ENCODE peak calls at places on chromosome 14, in seven cellular contexts. T is ascending aorta; O is spleen; E is cardiac muscle cell; I is IMR-90; G is CD8-positive, alpha-beta memory T cell; P is neuronal stem cell. L is an unnamed sample.
A peak's percentile ranks its signal among the peaks of the same experiment; 100 is the strongest.

GRCh38 chr14:51855234-51855633 is 5.2 kb upstream of the GNG2 start:
- DNase-seq in O (no peak), G (no peak), I (peak; percentile 83), T (no peak), P (no peak), E (peak; percentile 35), L (no peak)

GRCh38 chr14:105203057-105203494 is 22.0 kb upstream of the NUDT14 start:
- DNase-seq in E (peak; percentile 74), P (peak; percentile 74), O (peak; percentile 91), G (peak; percentile 72), T (no peak), I (peak; percentile 58), L (peak; percentile 20)

GRCh38 chr14:74302160-74302628 is 540 bp downstream of the ABCD4 start:
- DNase-seq in E (peak; percentile 62), T (no peak), P (no peak), O (no peak), G (no peak), I (peak; percentile 56), L (peak; percentile 37)

GRCh38 chr14:69535230-69535848 is 39.3 kb downstream of the CCDC177 start:
- DNase-seq in P (peak; percentile 66), E (peak; percentile 76), G (no peak), T (no peak), I (peak; percentile 50), O (no peak), L (peak; percentile 70)

GRCh38 chr14:105313381-105314286 is 914 bp upstream of the PACS2 start:
- DNase-seq in O (peak; percentile 79), I (no peak), P (peak; percentile 57), G (no peak), T (no peak), E (peak; percentile 34), L (no peak)

GRCh38 chr14:98704441-98704840 is 567.6 kb downstream of the BCL11B start:
- DNase-seq in E (no peak), T (no peak), O (no peak), G (peak; percentile 72), I (no peak), P (no peak), L (no peak)

GRCh38 chr14:88386395-88386794 is 938 bp downstream of the SPATA7 start:
- DNase-seq in O (no peak), G (no peak), T (no peak), I (no peak), P (no peak), E (no peak), L (no peak)

GRCh38 chr14:25132734-25133422 is 82.9 kb upstream of the STXBP6 start:
- DNase-seq in T (no peak), G (peak; percentile 54), I (peak; percentile 55), E (peak; percentile 81), O (peak; percentile 83), P (peak; percentile 62), L (peak; percentile 27)

GRCh38 chr14:86912689-86913088 is 1080.3 kb downstream of the GALC start:
- DNase-seq in I (peak; percentile 10), E (no peak), O (no peak), T (no peak), G (no peak), P (no peak), L (no peak)

GRCh38 chr14:70856851-70857498 is 47.7 kb upstream of the MAP3K9 start:
- DNase-seq in G (no peak), T (no peak), O (no peak), I (peak; percentile 96), P (no peak), E (peak; percentile 56), L (no peak)

GRCh38 chr14:29806124-29806517 is 121.5 kb downstream of the PRKD1 start:
- DNase-seq in E (peak; percentile 20), T (no peak), P (no peak), I (no peak), O (no peak), G (no peak), L (no peak)

DNA sequence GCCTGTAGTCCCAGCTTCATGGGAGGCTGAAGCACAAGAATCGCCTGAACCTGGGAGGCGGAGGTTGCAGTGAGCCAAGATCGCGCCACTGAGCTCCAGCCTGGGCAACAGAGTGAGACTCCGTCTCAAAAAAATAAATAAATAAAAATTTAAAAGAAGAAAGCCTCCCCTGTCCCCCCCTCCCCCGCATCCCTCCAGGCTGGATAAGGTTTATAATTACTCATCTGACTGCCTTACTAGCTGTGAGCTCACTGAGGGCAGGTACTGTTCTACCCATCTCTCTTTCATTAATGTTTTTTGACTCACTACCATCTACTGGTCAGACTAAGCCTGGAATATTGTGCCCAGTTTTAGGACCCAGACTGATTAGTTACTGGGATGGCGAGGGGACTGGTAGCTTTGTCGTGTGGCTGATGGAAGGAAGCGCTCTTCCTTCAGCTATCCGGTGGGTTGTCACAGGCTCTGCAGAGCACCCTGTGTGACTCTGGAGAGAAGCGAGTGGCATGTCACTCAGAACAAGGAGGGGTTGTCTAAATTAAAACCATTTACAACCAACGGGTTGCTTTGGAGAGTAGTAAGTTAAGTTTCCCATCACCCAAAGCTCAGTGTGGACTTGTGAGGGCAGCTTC is 16.9 kb downstream of the EVL start:
- DNase-seq in P (no peak), T (no peak), O (no peak), E (no peak), G (no peak), I (no peak), L (no peak)
- H3K4me1 ChIP-seq in P (peaks cover 2% of the 10 kb centered on the region), T (no peaks in the 10 kb centered on the region), O (peaks cover 50% of the 10 kb centered on the region), E (peaks cover 4% of the 10 kb centered on the region), G (peaks cover 96% of the 10 kb centered on the region), I (peaks cover 5% of the 10 kb centered on the region), L (no peaks in the 10 kb centered on the region)

GRCh38 chr14:20454645-20455354 is at the start of the genes APEX1 and OSGEP:
- DNase-seq in G (peak; percentile 99), E (peak; percentile 100), P (peak; percentile 98), O (peak; percentile 99), T (peak; percentile 93), I (peak; percentile 99), L (peak; percentile 99)
- H3K36me3 ChIP-seq in G (peaks cover 59% of the 10 kb centered on the region), E (peaks cover 28% of the 10 kb centered on the region), P (peaks cover 72% of the 10 kb centered on the region), O (peaks cover 7% of the 10 kb centered on the region), T (peaks cover 60% of the 10 kb centered on the region), I (peaks cover 28% of the 10 kb centered on the region), L (peaks cover 55% of the 10 kb centered on the region)

GRCh38 chr14:22885975-22886374 is 3.0 kb downstream of the REM2 start:
- DNase-seq in E (no peak), O (peak; percentile 78), T (no peak), I (no peak), P (no peak), G (no peak), L (no peak)

GRCh38 chr14:22887260-22887989 is 4.4 kb downstream of the REM2 start:
- DNase-seq in G (no peak), O (no peak), T (no peak), I (peak; percentile 75), P (peak; percentile 76), E (peak; percentile 90), L (no peak)

GRCh38 chr14:22886500-22887259 is 3.7 kb downstream of the REM2 start:
- DNase-seq in O (peak; percentile 94), T (no peak), P (peak; percentile 82), I (peak; percentile 13), E (peak; percentile 73), G (peak; percentile 78), L (no peak)

GRCh38 chr14:22888662-22889061 is 5.6 kb downstream of the REM2 start:
- DNase-seq in G (no peak), O (no peak), P (no peak), I (no peak), E (no peak), T (no peak), L (no peak)

GRCh38 chr14:22887990-22888378 is 5.0 kb downstream of the REM2 start:
- DNase-seq in E (no peak), I (no peak), T (no peak), G (no peak), P (no peak), O (peak; percentile 91), L (no peak)
- H3K4me3 ChIP-seq in E (peak overlapping the region; percentile 45), I (no peak overlapping the region), T (peak overlapping the region; percentile 68), G (peak overlapping the region; percentile 78), P (peak overlapping the region; percentile 61), O (peak overlapping the region; percentile 56), L (no peak overlapping the region)

DNA sequence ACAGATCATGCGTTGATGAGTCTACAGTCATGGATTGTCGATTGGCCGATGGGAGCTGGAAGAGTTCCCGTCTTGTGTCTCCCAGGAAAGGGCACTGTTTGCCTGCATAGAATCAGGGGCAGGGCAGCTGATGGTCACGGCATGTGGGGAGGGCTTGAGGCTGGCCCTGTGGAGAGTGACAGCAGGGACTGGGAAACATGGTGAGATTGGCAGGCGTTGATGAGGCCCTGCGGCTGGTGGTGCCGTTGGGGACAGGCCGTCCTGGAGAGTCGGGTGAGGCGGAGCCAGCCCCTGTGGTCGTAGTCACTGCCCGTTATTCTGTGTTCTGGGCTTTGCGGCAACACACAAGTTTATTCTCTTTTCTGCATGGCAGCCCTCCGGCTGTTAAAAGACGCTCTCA is 52.9 kb downstream of the TECPR2 start:
- DNase-seq in E (no peak), P (no peak), G (no peak), O (no peak), I (no peak), T (no peak), L (no peak)
- H3K4me1 ChIP-seq in E (no peaks in the 10 kb centered on the region), P (peaks cover 13% of the 10 kb centered on the region), G (no peaks in the 10 kb centered on the region), O (no peaks in the 10 kb centered on the region), I (no peaks in the 10 kb centered on the region), T (no peaks in the 10 kb centered on the region), L (no peaks in the 10 kb centered on the region)

GRCh38 chr14:100861188-100861936 is 35.4 kb downstream of the MEG3 start:
- DNase-seq in T (no peak), I (no peak), G (peak; percentile 27), P (no peak), O (peak; percentile 50), E (no peak), L (no peak)

GRCh38 chr14:100862277-100862676 is 36.4 kb downstream of the MEG3 start:
- DNase-seq in G (peak; percentile 18), I (peak; percentile 31), P (no peak), E (no peak), O (peak; percentile 24), T (no peak), L (no peak)

GRCh38 chr14:100859781-100860180 is 33.9 kb downstream of the MEG3 start:
- DNase-seq in O (peak; percentile 36), T (no peak), P (no peak), G (no peak), I (no peak), E (no peak), L (no peak)

GRCh38 chr14:100861937-100862247 is 36.0 kb downstream of the MEG3 start:
- DNase-seq in I (no peak), O (no peak), T (no peak), P (no peak), G (no peak), E (no peak), L (no peak)

DNA sequence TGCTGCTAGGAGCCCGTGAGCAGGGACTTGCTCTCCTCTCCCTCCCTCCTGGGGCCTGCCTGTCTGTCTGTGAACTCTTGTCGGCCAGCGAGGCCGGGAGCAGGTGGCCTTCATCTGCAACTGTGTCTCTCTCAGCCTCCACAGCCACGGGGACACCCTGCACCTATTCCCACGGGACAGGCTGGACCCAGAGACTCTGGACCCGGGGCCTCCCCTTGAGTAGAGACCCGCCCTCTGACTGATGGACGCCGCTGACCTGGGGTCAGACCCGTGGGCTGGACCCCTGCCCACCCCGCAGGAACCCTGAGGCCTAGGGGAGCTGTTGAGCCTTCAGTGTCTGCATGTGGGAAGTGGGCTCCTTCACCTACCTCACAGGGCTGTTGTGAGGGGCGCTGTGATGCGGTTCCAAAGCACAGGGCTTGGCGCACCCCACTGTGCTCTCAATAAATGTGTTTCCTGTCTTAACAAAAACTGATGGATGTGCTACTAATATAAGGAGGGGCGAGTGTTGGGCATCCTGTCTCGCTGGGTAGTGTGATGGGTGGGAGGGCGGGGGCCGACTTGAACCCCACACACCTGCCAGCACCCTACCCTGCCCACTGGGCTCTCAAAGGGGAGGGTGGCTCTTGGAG is 34.8 kb downstream of the MEG3 start:
- DNase-seq in G (no peak), T (no peak), I (no peak), P (no peak), O (peak; percentile 66), E (no peak), L (no peak)
- H3K36me3 ChIP-seq in G (no peaks in the 10 kb centered on the region), T (no peaks in the 10 kb centered on the region), I (peaks cover 73% of the 10 kb centered on the region), P (no peaks in the 10 kb centered on the region), O (no peaks in the 10 kb centered on the region), E (no peaks in the 10 kb centered on the region), L (no peaks in the 10 kb centered on the region)